ENCODE peak calls at places on chromosomes 16 and 17, in five cellular contexts. One of them, this sample, is unnamed. For H3K4me1, the result is how much of the 10 kb centered on the place peaks cover.

GRCh38 chr16:81273223-81273940 is 34.9 kb downstream of the BCO1 start:
- DNase-seq in upper lobe of left lung: no peak
- DNase-seq in stomach: no peak
- DNase-seq in A549: no peak
- DNase-seq in K562: no peak
- DNase-seq in this sample: no peak

GRCh38 chr17:77189148-77189547 is 48.4 kb downstream of the SEC14L1 start:
- DNase-seq in A549: no peak
- DNase-seq in upper lobe of left lung: no peak
- DNase-seq in K562: no peak
- DNase-seq in stomach: no peak
- DNase-seq in this sample: no peak

GRCh38 chr17:76912585-76912984 is 44.4 kb downstream of the MGAT5B start:
- DNase-seq in stomach: no peak
- DNase-seq in K562: no peak
- DNase-seq in upper lobe of left lung: peak
- DNase-seq in A549: no peak
- DNase-seq in this sample: no peak

GRCh38 chr17:6437466-6437865 is 2.5 kb upstream of the AIPL1 start:
- DNase-seq in A549: no peak
- DNase-seq in upper lobe of left lung: no peak
- DNase-seq in stomach: no peak
- DNase-seq in K562: no peak
- DNase-seq in this sample: no peak

GRCh38 chr17:4969551-4970231 is 2.1 kb upstream of the SPAG7 start:
- DNase-seq in K562: no peak
- DNase-seq in stomach: no peak
- DNase-seq in A549: no peak
- DNase-seq in upper lobe of left lung: no peak
- DNase-seq in this sample: no peak

GRCh38 chr17:42937712-42938596 is 26.3 kb downstream of the AARSD1 start:
- DNase-seq in upper lobe of left lung: no peak
- DNase-seq in A549: peak
- DNase-seq in stomach: no peak
- DNase-seq in K562: peak
- DNase-seq in this sample: peak

GRCh38 chr17:8506145-8506544 is 70.5 kb downstream of the NDEL1 start:
- DNase-seq in stomach: no peak
- DNase-seq in upper lobe of left lung: no peak
- DNase-seq in K562: no peak
- DNase-seq in A549: no peak
- DNase-seq in this sample: no peak

GRCh38 chr16:79601092-79601977 is 798 bp upstream of the MAF start:
- DNase-seq in K562: no peak
- DNase-seq in stomach: peak
- DNase-seq in A549: peak
- DNase-seq in upper lobe of left lung: peak
- DNase-seq in this sample: peak

GRCh38 chr17:51088287-51088686 is 32.4 kb downstream of the SPAG9 start:
- DNase-seq in A549: no peak
- DNase-seq in stomach: no peak
- DNase-seq in K562: no peak
- DNase-seq in upper lobe of left lung: no peak
- DNase-seq in this sample: no peak

GRCh38 chr17:74130276-74130675 is 73.2 kb upstream of the RPL38 start:
- DNase-seq in K562: no peak
- DNase-seq in A549: no peak
- DNase-seq in stomach: no peak
- DNase-seq in upper lobe of left lung: no peak
- DNase-seq in this sample: no peak

GRCh38 chr17:82416771-82417170 is 1.4 kb upstream of the HEXD start:
- DNase-seq in A549: no peak
- DNase-seq in K562: no peak
- DNase-seq in stomach: no peak
- DNase-seq in upper lobe of left lung: no peak
- DNase-seq in this sample: no peak

GRCh38 chr17:45784583-45785372 is 658 bp downstream of the CRHR1 start:
- DNase-seq in K562: peak
- DNase-seq in stomach: peak
- DNase-seq in upper lobe of left lung: peak
- DNase-seq in A549: peak
- DNase-seq in this sample: peak

GRCh38 chr16:534089-534635 is 6.7 kb downstream of the CAPN15 start:
- DNase-seq in upper lobe of left lung: peak
- DNase-seq in stomach: peak
- DNase-seq in K562: no peak
- DNase-seq in A549: no peak
- DNase-seq in this sample: no peak

GRCh38 chr16:81610144-81610842 is 165.7 kb downstream of the CMIP start:
- DNase-seq in K562: no peak
- DNase-seq in upper lobe of left lung: peak
- DNase-seq in A549: no peak
- DNase-seq in stomach: peak
- DNase-seq in this sample: peak

GRCh38 chr16:10876799-10877341 is at the start of gene CIITA:
- DNase-seq in K562: peak
- DNase-seq in upper lobe of left lung: no peak
- DNase-seq in A549: no peak
- DNase-seq in stomach: peak
- DNase-seq in this sample: peak

GRCh38 chr17:80826955-80827645 is 164.5 kb upstream of the CHMP6 start:
- DNase-seq in A549: peak
- DNase-seq in stomach: no peak
- DNase-seq in K562: no peak
- DNase-seq in upper lobe of left lung: peak
- DNase-seq in this sample: peak

GRCh38 chr17:81389585-81389984 is 5.7 kb upstream of the BAHCC1 start:
- DNase-seq in K562: no peak
- DNase-seq in stomach: no peak
- DNase-seq in upper lobe of left lung: no peak
- DNase-seq in A549: no peak
- DNase-seq in this sample: no peak

GRCh38 chr17:42325026-42325425 is 36.7 kb downstream of the STAT5A start:
- DNase-seq in A549: peak
- DNase-seq in K562: no peak
- DNase-seq in stomach: no peak
- DNase-seq in upper lobe of left lung: no peak
- DNase-seq in this sample: no peak

GRCh38 chr16:70708381-70709253 is 22.8 kb upstream of the MTSS2 start:
- DNase-seq in stomach: no peak
- DNase-seq in A549: no peak
- DNase-seq in upper lobe of left lung: no peak
- DNase-seq in K562: no peak
- DNase-seq in this sample: no peak

GRCh38 chr16:88705076-88705684 is 1.0 kb downstream of the RNF166 start:
- DNase-seq in K562: no peak
- DNase-seq in stomach: no peak
- DNase-seq in upper lobe of left lung: peak
- DNase-seq in A549: no peak
- DNase-seq in this sample: no peak

GRCh38 chr16:22813946-22814325 is at the start of gene HS3ST2:
- DNase-seq in stomach: no peak
- DNase-seq in K562: no peak
- DNase-seq in A549: no peak
- DNase-seq in upper lobe of left lung: peak
- DNase-seq in this sample: peak

GRCh38 chr17:48576479-48577309 is 1.5 kb downstream of the HOXB4 start:
- DNase-seq in A549: no peak
- DNase-seq in upper lobe of left lung: peak
- DNase-seq in K562: peak
- DNase-seq in stomach: no peak
- DNase-seq in this sample: no peak

GRCh38 chr16:51151435-51151950 is 423 bp upstream of the SALL1 start:
- DNase-seq in K562: no peak
- DNase-seq in upper lobe of left lung: peak
- DNase-seq in stomach: peak
- DNase-seq in A549: no peak
- DNase-seq in this sample: peak

GRCh38 chr17:7002288-7003047 is 6.6 kb downstream of the ALOX12 start:
- DNase-seq in K562: no peak
- DNase-seq in stomach: no peak
- DNase-seq in A549: no peak
- DNase-seq in upper lobe of left lung: no peak
- DNase-seq in this sample: no peak

GRCh38 chr17:71633391-71633849 is 487.4 kb upstream of the SOX9 start:
- DNase-seq in K562: no peak
- DNase-seq in upper lobe of left lung: no peak
- DNase-seq in A549: peak
- DNase-seq in stomach: no peak
- DNase-seq in this sample: no peak

GRCh38 chr16:23948949-23949392 is 113.2 kb downstream of the PRKCB start:
- DNase-seq in stomach: peak
- DNase-seq in K562: no peak
- DNase-seq in upper lobe of left lung: no peak
- DNase-seq in A549: no peak
- DNase-seq in this sample: no peak

GRCh38 chr17:67489273-67489672 is 112.2 kb downstream of the PITPNC1 start:
- DNase-seq in stomach: no peak
- DNase-seq in K562: no peak
- DNase-seq in upper lobe of left lung: no peak
- DNase-seq in A549: no peak
- DNase-seq in this sample: no peak

GRCh38 chr17:67488768-67489167 is 111.7 kb downstream of the PITPNC1 start:
- DNase-seq in upper lobe of left lung: no peak
- DNase-seq in A549: no peak
- DNase-seq in K562: no peak
- DNase-seq in stomach: no peak
- DNase-seq in this sample: no peak

GRCh38 chr17:67491678-67492019 is 114.6 kb downstream of the PITPNC1 start:
- DNase-seq in A549: no peak
- DNase-seq in upper lobe of left lung: no peak
- DNase-seq in stomach: no peak
- DNase-seq in K562: no peak
- DNase-seq in this sample: no peak

GRCh38 chr17:67491009-67491677 is 114.1 kb downstream of the PITPNC1 start:
- DNase-seq in K562: no peak
- DNase-seq in stomach: peak
- DNase-seq in upper lobe of left lung: peak
- DNase-seq in A549: peak
- DNase-seq in this sample: peak

DNA sequence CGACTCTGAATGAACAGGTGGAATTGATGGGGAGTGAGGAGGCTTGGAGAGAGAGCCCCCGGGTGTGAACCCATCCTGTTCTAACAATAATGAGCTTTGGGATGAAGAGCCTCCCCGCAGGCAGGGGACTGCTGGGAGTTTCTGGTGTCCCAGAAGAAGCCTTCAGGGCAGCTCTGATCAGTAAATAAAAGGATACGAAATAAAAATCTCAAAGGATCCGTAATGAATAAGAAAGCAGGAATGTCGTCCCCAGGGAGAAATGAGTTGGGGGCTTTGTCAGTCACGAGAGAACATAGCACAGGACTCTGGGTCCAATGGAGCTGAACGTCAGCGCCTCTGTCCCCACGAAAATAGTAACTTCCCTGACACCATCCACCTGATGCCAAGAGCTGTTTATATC is 113.4 kb downstream of the PITPNC1 start:
- DNase-seq in stomach: no peak
- DNase-seq in K562: no peak
- DNase-seq in A549: no peak
- DNase-seq in upper lobe of left lung: no peak
- DNase-seq in this sample: no peak
- TF ChIP-seq EP300 in stomach: peak
- TF ChIP-seq EP300 in K562: no peak
- TF ChIP-seq EP300 in A549: no peak
- TF ChIP-seq EP300 in upper lobe of left lung: no peak
- TF ChIP-seq EP300 in this sample: no peak

GRCh38 chr16:89921699-89922476 is 1.3 kb upstream of the TUBB3 start:
- DNase-seq in K562: peak
- DNase-seq in stomach: peak
- DNase-seq in A549: peak
- DNase-seq in upper lobe of left lung: peak
- DNase-seq in this sample: peak
- H3K4me1 ChIP-seq in K562: under half
- H3K4me1 ChIP-seq in stomach: half or more
- H3K4me1 ChIP-seq in A549: half or more
- H3K4me1 ChIP-seq in upper lobe of left lung: half or more
- H3K4me1 ChIP-seq in this sample: under half

GRCh38 chr17:38850374-38850773 is 3.1 kb downstream of the RPL23 start:
- DNase-seq in upper lobe of left lung: no peak
- DNase-seq in K562: no peak
- DNase-seq in stomach: no peak
- DNase-seq in A549: no peak
- DNase-seq in this sample: no peak
- TF ChIP-seq POLR2A in upper lobe of left lung: no peak
- TF ChIP-seq POLR2A in K562: no peak
- TF ChIP-seq POLR2A in stomach: no peak
- TF ChIP-seq POLR2A in A549: no peak
- TF ChIP-seq POLR2A in this sample: no peak

GRCh38 chr17:79822583-79823124 is 16.6 kb downstream of the CBX4 start:
- DNase-seq in A549: no peak
- DNase-seq in K562: no peak
- DNase-seq in upper lobe of left lung: no peak
- DNase-seq in stomach: no peak
- DNase-seq in this sample: no peak
- TF ChIP-seq EP300 in A549: no peak
- TF ChIP-seq EP300 in K562: no peak
- TF ChIP-seq EP300 in upper lobe of left lung: no peak
- TF ChIP-seq EP300 in stomach: no peak
- TF ChIP-seq EP300 in this sample: no peak

GRCh38 chr17:54620380-54620978 is 280.2 kb upstream of the TOM1L1 start:
- DNase-seq in upper lobe of left lung: no peak
- DNase-seq in K562: no peak
- DNase-seq in A549: no peak
- DNase-seq in stomach: no peak
- DNase-seq in this sample: no peak
- H3K4me1 ChIP-seq in upper lobe of left lung: under half
- H3K4me1 ChIP-seq in K562: under half
- H3K4me1 ChIP-seq in A549: under half
- H3K4me1 ChIP-seq in stomach: under half
- H3K4me1 ChIP-seq in this sample: under half

GRCh38 chr17:39627170-39627716 is 491 bp downstream of the PPP1R1B start:
- DNase-seq in upper lobe of left lung: peak
- DNase-seq in stomach: no peak
- DNase-seq in K562: no peak
- DNase-seq in A549: no peak
- DNase-seq in this sample: no peak
- TF ChIP-seq POLR2A in upper lobe of left lung: no peak
- TF ChIP-seq POLR2A in stomach: no peak
- TF ChIP-seq POLR2A in K562: no peak
- TF ChIP-seq POLR2A in A549: no peak
- TF ChIP-seq POLR2A in this sample: no peak

GRCh38 chr17:40070644-40070894 is 7.8 kb downstream of the THRA start:
- DNase-seq in K562: no peak
- DNase-seq in A549: no peak
- DNase-seq in upper lobe of left lung: no peak
- DNase-seq in stomach: no peak
- DNase-seq in this sample: no peak
- TF ChIP-seq EP300 in K562: no peak
- TF ChIP-seq EP300 in A549: no peak
- TF ChIP-seq EP300 in upper lobe of left lung: no peak
- TF ChIP-seq EP300 in stomach: no peak
- TF ChIP-seq EP300 in this sample: no peak

GRCh38 chr17:57879437-57880085 is 29.7 kb upstream of the MRPS23 start:
- DNase-seq in upper lobe of left lung: no peak
- DNase-seq in A549: peak
- DNase-seq in K562: no peak
- DNase-seq in stomach: no peak
- DNase-seq in this sample: no peak
- H3K4me1 ChIP-seq in upper lobe of left lung: under half
- H3K4me1 ChIP-seq in A549: half or more
- H3K4me1 ChIP-seq in K562: under half
- H3K4me1 ChIP-seq in stomach: under half
- H3K4me1 ChIP-seq in this sample: under half

GRCh38 chr17:44177641-44178040 is 7.1 kb downstream of the ASB16 start:
- DNase-seq in A549: no peak
- DNase-seq in K562: no peak
- DNase-seq in upper lobe of left lung: no peak
- DNase-seq in stomach: no peak
- DNase-seq in this sample: no peak
- TF ChIP-seq POLR2A in A549: no peak
- TF ChIP-seq POLR2A in K562: no peak
- TF ChIP-seq POLR2A in upper lobe of left lung: no peak
- TF ChIP-seq POLR2A in stomach: no peak
- TF ChIP-seq POLR2A in this sample: no peak

This sample was measured in ovary.